ENCODE peak calls at places on chromosomes 3 and 15, in seven cellular contexts. One of them, this sample, is unnamed.

GRCh38 chr3:138307896-138308295 is 21.8 kb downstream of the NME9 start:
- DNase-seq in lower lobe of right lung: no peak
- DNase-seq in upper lobe of right lung: no peak
- DNase-seq in WERI-Rb-1: no peak
- DNase-seq in ovary: no peak
- DNase-seq in nephron progenitor cell: no peak
- DNase-seq in fibroblast of villous mesenchyme: no peak
- DNase-seq in this sample: no peak

GRCh38 chr3:40299721-40300335 is 9.7 kb upstream of the EIF1B start:
- DNase-seq in lower lobe of right lung: no peak
- DNase-seq in upper lobe of right lung: no peak
- DNase-seq in WERI-Rb-1: no peak
- DNase-seq in ovary: no peak
- DNase-seq in nephron progenitor cell: no peak
- DNase-seq in fibroblast of villous mesenchyme: peak; percentile 90
- DNase-seq in this sample: no peak

GRCh38 chr15:71390101-71390500 is 274.8 kb downstream of the THSD4 start:
- DNase-seq in lower lobe of right lung: no peak
- DNase-seq in upper lobe of right lung: no peak
- DNase-seq in WERI-Rb-1: no peak
- DNase-seq in ovary: no peak
- DNase-seq in nephron progenitor cell: no peak
- DNase-seq in fibroblast of villous mesenchyme: no peak
- DNase-seq in this sample: no peak

GRCh38 chr15:57509965-57510364 is 81.7 kb upstream of the MYZAP start:
- DNase-seq in lower lobe of right lung: no peak
- DNase-seq in upper lobe of right lung: no peak
- DNase-seq in WERI-Rb-1: no peak
- DNase-seq in ovary: no peak
- DNase-seq in nephron progenitor cell: no peak
- DNase-seq in fibroblast of villous mesenchyme: no peak
- DNase-seq in this sample: no peak

GRCh38 chr3:94082412-94082937 is 19.6 kb downstream of the NSUN3 start:
- DNase-seq in lower lobe of right lung: no peak
- DNase-seq in upper lobe of right lung: no peak
- DNase-seq in WERI-Rb-1: no peak
- DNase-seq in ovary: no peak
- DNase-seq in nephron progenitor cell: no peak
- DNase-seq in fibroblast of villous mesenchyme: no peak
- DNase-seq in this sample: no peak

GRCh38 chr3:38149701-38150100 is 11.2 kb downstream of the MYD88 start:
- DNase-seq in lower lobe of right lung: no peak
- DNase-seq in upper lobe of right lung: no peak
- DNase-seq in WERI-Rb-1: no peak
- DNase-seq in ovary: no peak
- DNase-seq in nephron progenitor cell: no peak
- DNase-seq in fibroblast of villous mesenchyme: no peak
- DNase-seq in this sample: no peak

GRCh38 chr3:57727096-57727495 is 29.0 kb upstream of the SLMAP start:
- DNase-seq in lower lobe of right lung: no peak
- DNase-seq in upper lobe of right lung: no peak
- DNase-seq in WERI-Rb-1: no peak
- DNase-seq in ovary: no peak
- DNase-seq in nephron progenitor cell: no peak
- DNase-seq in fibroblast of villous mesenchyme: no peak
- DNase-seq in this sample: no peak

GRCh38 chr3:175246766-175247165 is 387.6 kb downstream of the NAALADL2 start:
- DNase-seq in lower lobe of right lung: no peak
- DNase-seq in upper lobe of right lung: no peak
- DNase-seq in WERI-Rb-1: no peak
- DNase-seq in ovary: no peak
- DNase-seq in nephron progenitor cell: no peak
- DNase-seq in fibroblast of villous mesenchyme: no peak
- DNase-seq in this sample: no peak

GRCh38 chr3:196712514-196713413 is 587 bp downstream of the PIGX start:
- DNase-seq in lower lobe of right lung: peak; percentile 80
- DNase-seq in upper lobe of right lung: peak; percentile 89
- DNase-seq in WERI-Rb-1: no peak
- DNase-seq in ovary: peak; percentile 77
- DNase-seq in nephron progenitor cell: peak; percentile 82
- DNase-seq in fibroblast of villous mesenchyme: peak; percentile 77
- DNase-seq in this sample: peak; percentile 72

GRCh38 chr3:122572940-122573412 is 4.5 kb upstream of the PARP15 start:
- DNase-seq in lower lobe of right lung: peak; percentile 58
- DNase-seq in upper lobe of right lung: no peak
- DNase-seq in WERI-Rb-1: no peak
- DNase-seq in ovary: no peak
- DNase-seq in nephron progenitor cell: no peak
- DNase-seq in fibroblast of villous mesenchyme: peak; percentile 75
- DNase-seq in this sample: no peak

GRCh38 chr15:70055601-70056051 is 42.1 kb downstream of the TLE3 start:
- DNase-seq in lower lobe of right lung: peak; percentile 23
- DNase-seq in upper lobe of right lung: no peak
- DNase-seq in WERI-Rb-1: peak; percentile 36
- DNase-seq in ovary: peak; percentile 13
- DNase-seq in nephron progenitor cell: no peak
- DNase-seq in fibroblast of villous mesenchyme: no peak
- DNase-seq in this sample: no peak

GRCh38 chr15:22904736-22905135 is 66.3 kb downstream of the NIPA2 start:
- DNase-seq in lower lobe of right lung: no peak
- DNase-seq in upper lobe of right lung: no peak
- DNase-seq in WERI-Rb-1: no peak
- DNase-seq in ovary: no peak
- DNase-seq in nephron progenitor cell: no peak
- DNase-seq in fibroblast of villous mesenchyme: no peak
- DNase-seq in this sample: no peak

GRCh38 chr3:128933213-128933921 is 53.9 kb downstream of the ACAD9 start:
- DNase-seq in lower lobe of right lung: no peak
- DNase-seq in upper lobe of right lung: no peak
- DNase-seq in WERI-Rb-1: peak; percentile 1
- DNase-seq in ovary: no peak
- DNase-seq in nephron progenitor cell: no peak
- DNase-seq in fibroblast of villous mesenchyme: no peak
- DNase-seq in this sample: no peak

GRCh38 chr15:63110428-63111026 is 11.1 kb upstream of the LACTB start:
- DNase-seq in lower lobe of right lung: no peak
- DNase-seq in upper lobe of right lung: no peak
- DNase-seq in WERI-Rb-1: no peak
- DNase-seq in ovary: no peak
- DNase-seq in nephron progenitor cell: no peak
- DNase-seq in fibroblast of villous mesenchyme: no peak
- DNase-seq in this sample: no peak

GRCh38 chr3:140296796-140297352 is 361.9 kb downstream of the CLSTN2 start:
- DNase-seq in lower lobe of right lung: no peak
- DNase-seq in upper lobe of right lung: no peak
- DNase-seq in WERI-Rb-1: no peak
- DNase-seq in ovary: peak; percentile 44
- DNase-seq in nephron progenitor cell: no peak
- DNase-seq in fibroblast of villous mesenchyme: peak; percentile 40
- DNase-seq in this sample: no peak
- TF ChIP-seq CTCF in lower lobe of right lung: no peak
- TF ChIP-seq CTCF in upper lobe of right lung: no peak
- TF ChIP-seq CTCF in WERI-Rb-1: no peak
- TF ChIP-seq CTCF in ovary: no peak
- TF ChIP-seq CTCF in nephron progenitor cell: no peak
- TF ChIP-seq CTCF in fibroblast of villous mesenchyme: no peak
- TF ChIP-seq CTCF in this sample: no peak

DNA sequence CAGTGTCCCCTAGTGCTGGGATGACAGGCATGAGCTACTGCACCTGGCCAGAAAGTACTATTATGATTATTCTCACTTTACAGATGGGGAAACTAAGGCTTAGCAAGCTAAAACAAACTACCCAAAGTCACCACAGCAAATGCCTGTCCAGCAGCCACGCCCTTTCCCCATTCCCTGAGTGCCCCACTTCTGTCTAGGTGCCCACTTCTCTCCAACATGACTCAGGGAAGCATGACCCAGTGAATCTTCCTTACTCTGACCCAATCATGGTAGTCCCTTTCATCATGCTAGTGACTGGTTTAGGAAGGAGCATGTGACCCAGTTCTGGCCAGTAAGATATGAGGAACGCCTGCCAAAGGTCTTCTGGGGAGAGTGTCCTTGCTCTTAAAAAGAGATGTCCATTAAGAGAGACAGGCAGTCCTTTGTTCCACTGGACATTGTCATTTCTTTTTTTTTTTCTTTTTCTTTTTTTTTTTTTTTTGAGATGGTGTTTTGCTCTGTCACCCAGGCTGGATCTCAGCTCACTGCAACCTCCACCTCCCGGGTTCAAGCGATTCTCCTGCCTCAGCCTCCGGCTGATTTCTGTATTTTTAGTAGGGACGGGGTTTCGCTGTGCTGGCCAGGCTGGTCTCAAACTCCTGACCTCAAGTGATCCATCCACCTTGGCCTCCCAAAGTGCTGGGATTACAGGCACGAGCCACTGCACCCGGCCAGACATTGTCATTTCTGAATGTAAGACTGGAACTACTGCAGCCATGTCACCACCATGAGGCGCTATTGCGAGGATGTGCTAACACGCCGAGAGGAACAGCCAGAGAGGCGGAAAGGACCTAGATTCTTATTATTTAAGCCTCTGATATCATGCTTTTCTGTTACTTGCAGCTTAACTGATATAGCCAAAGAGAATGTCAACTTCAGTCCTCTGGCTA is 19.8 kb downstream of the MEGF11 start:
- DNase-seq in lower lobe of right lung: no peak
- DNase-seq in upper lobe of right lung: no peak
- DNase-seq in WERI-Rb-1: peak; percentile 43
- DNase-seq in ovary: no peak
- DNase-seq in nephron progenitor cell: no peak
- DNase-seq in fibroblast of villous mesenchyme: no peak
- DNase-seq in this sample: no peak
- TF ChIP-seq CTCF in lower lobe of right lung: no peak
- TF ChIP-seq CTCF in upper lobe of right lung: no peak
- TF ChIP-seq CTCF in WERI-Rb-1: peak; percentile 45
- TF ChIP-seq CTCF in ovary: no peak
- TF ChIP-seq CTCF in nephron progenitor cell: no peak
- TF ChIP-seq CTCF in fibroblast of villous mesenchyme: no peak
- TF ChIP-seq CTCF in this sample: no peak

GRCh38 chr3:25589783-25590258 is 74.9 kb downstream of the TOP2B start:
- DNase-seq in lower lobe of right lung: no peak
- DNase-seq in upper lobe of right lung: no peak
- DNase-seq in WERI-Rb-1: no peak
- DNase-seq in ovary: no peak
- DNase-seq in nephron progenitor cell: no peak
- DNase-seq in fibroblast of villous mesenchyme: peak; percentile 47
- DNase-seq in this sample: peak; percentile 44

GRCh38 chr3:25588441-25589103 is 76.1 kb downstream of the TOP2B start:
- DNase-seq in lower lobe of right lung: no peak
- DNase-seq in upper lobe of right lung: no peak
- DNase-seq in WERI-Rb-1: no peak
- DNase-seq in ovary: no peak
- DNase-seq in nephron progenitor cell: no peak
- DNase-seq in fibroblast of villous mesenchyme: no peak
- DNase-seq in this sample: no peak

GRCh38 chr3:25594007-25594502 is 70.7 kb downstream of the TOP2B start:
- DNase-seq in lower lobe of right lung: no peak
- DNase-seq in upper lobe of right lung: no peak
- DNase-seq in WERI-Rb-1: peak; percentile 30
- DNase-seq in ovary: no peak
- DNase-seq in nephron progenitor cell: no peak
- DNase-seq in fibroblast of villous mesenchyme: peak; percentile 80
- DNase-seq in this sample: no peak

GRCh38 chr3:25589104-25589782 is 75.5 kb downstream of the TOP2B start:
- DNase-seq in lower lobe of right lung: no peak
- DNase-seq in upper lobe of right lung: no peak
- DNase-seq in WERI-Rb-1: no peak
- DNase-seq in ovary: no peak
- DNase-seq in nephron progenitor cell: no peak
- DNase-seq in fibroblast of villous mesenchyme: no peak
- DNase-seq in this sample: no peak

GRCh38 chr3:25592510-25592968 is 72.2 kb downstream of the TOP2B start:
- DNase-seq in lower lobe of right lung: no peak
- DNase-seq in upper lobe of right lung: no peak
- DNase-seq in WERI-Rb-1: peak; percentile 39
- DNase-seq in ovary: peak; percentile 43
- DNase-seq in nephron progenitor cell: no peak
- DNase-seq in fibroblast of villous mesenchyme: peak; percentile 78
- DNase-seq in this sample: peak; percentile 48
- TF ChIP-seq CTCF in lower lobe of right lung: peak; percentile 20
- TF ChIP-seq CTCF in upper lobe of right lung: peak; percentile 34
- TF ChIP-seq CTCF in WERI-Rb-1: peak; percentile 28
- TF ChIP-seq CTCF in ovary: no peak
- TF ChIP-seq CTCF in nephron progenitor cell: peak; percentile 8
- TF ChIP-seq CTCF in fibroblast of villous mesenchyme: peak; percentile 35
- TF ChIP-seq CTCF in this sample: peak; percentile 36

DNA sequence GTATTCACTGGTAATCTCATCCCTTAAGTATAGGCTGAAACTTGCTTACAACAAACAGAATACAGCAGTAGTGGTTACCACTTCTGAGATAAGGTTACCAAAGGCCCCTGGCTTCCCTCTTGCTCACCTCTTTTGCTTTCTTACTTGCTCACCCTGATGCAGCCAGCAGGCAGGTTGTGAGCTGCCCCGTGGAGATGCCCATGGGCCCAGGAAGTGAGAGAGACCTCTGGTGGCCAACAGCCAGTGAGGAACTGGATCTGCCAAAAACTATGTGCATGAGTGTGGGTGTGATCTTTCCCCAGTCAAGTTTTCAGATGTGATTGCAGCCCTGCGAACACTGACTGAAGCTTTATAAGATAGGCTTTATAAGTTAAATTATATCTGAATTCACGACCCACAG is 48.7 kb downstream of the NMNAT3 start:
- DNase-seq in lower lobe of right lung: no peak
- DNase-seq in upper lobe of right lung: no peak
- DNase-seq in WERI-Rb-1: peak; percentile 59
- DNase-seq in ovary: no peak
- DNase-seq in nephron progenitor cell: no peak
- DNase-seq in fibroblast of villous mesenchyme: peak; percentile 14
- DNase-seq in this sample: no peak
- TF ChIP-seq CTCF in lower lobe of right lung: peak; percentile 28
- TF ChIP-seq CTCF in upper lobe of right lung: no peak
- TF ChIP-seq CTCF in WERI-Rb-1: peak; percentile 75
- TF ChIP-seq CTCF in ovary: no peak
- TF ChIP-seq CTCF in nephron progenitor cell: no peak
- TF ChIP-seq CTCF in fibroblast of villous mesenchyme: peak; percentile 51
- TF ChIP-seq CTCF in this sample: no peak

This sample was measured in heart left ventricle.